ENCODE peak calls at places on chromosome 2, in five cellular contexts. One of them, this sample, is unnamed.

GRCh38 chr2:48607307-48608014 is 10.2 kb upstream of the GTF2A1L start:
- DNase-seq in cardiac fibroblast: peak; percentile 24
- DNase-seq in astrocyte of the cerebellum: no peak
- DNase-seq in choroid plexus epithelial cell: no peak
- DNase-seq in neural progenitor cell: no peak
- DNase-seq in this sample: peak; percentile 20

GRCh38 chr2:177665948-177666347 is 273.4 kb downstream of the AGPS start:
- DNase-seq in astrocyte of the cerebellum: no peak
- DNase-seq in cardiac fibroblast: no peak
- DNase-seq in neural progenitor cell: no peak
- DNase-seq in choroid plexus epithelial cell: no peak
- DNase-seq in this sample: no peak

GRCh38 chr2:239521518-239521815 is 120.6 kb upstream of the HDAC4 start:
- DNase-seq in neural progenitor cell: no peak
- DNase-seq in cardiac fibroblast: no peak
- DNase-seq in astrocyte of the cerebellum: no peak
- DNase-seq in choroid plexus epithelial cell: no peak
- DNase-seq in this sample: no peak

GRCh38 chr2:55620123-55620779 is 2.8 kb upstream of the PPP4R3B start:
- DNase-seq in cardiac fibroblast: peak; percentile 20
- DNase-seq in astrocyte of the cerebellum: no peak
- DNase-seq in choroid plexus epithelial cell: peak; percentile 41
- DNase-seq in neural progenitor cell: peak; percentile 44
- DNase-seq in this sample: no peak

GRCh38 chr2:230691005-230691647 is 21.5 kb upstream of the CAB39 start:
- DNase-seq in cardiac fibroblast: peak; percentile 78
- DNase-seq in choroid plexus epithelial cell: peak; percentile 60
- DNase-seq in neural progenitor cell: no peak
- DNase-seq in astrocyte of the cerebellum: peak; percentile 67
- DNase-seq in this sample: peak; percentile 84

GRCh38 chr2:231604101-231604684 is 11.5 kb downstream of the TEX44 start:
- DNase-seq in choroid plexus epithelial cell: no peak
- DNase-seq in neural progenitor cell: peak; percentile 92
- DNase-seq in cardiac fibroblast: no peak
- DNase-seq in astrocyte of the cerebellum: no peak
- DNase-seq in this sample: no peak

GRCh38 chr2:18123577-18123976 is 245.1 kb downstream of the KCNS3 start:
- DNase-seq in neural progenitor cell: no peak
- DNase-seq in cardiac fibroblast: no peak
- DNase-seq in choroid plexus epithelial cell: no peak
- DNase-seq in astrocyte of the cerebellum: no peak
- DNase-seq in this sample: no peak

GRCh38 chr2:174546519-174547506 is 50.8 kb downstream of the WIPF1 start:
- DNase-seq in astrocyte of the cerebellum: peak; percentile 4
- DNase-seq in neural progenitor cell: peak; percentile 65
- DNase-seq in cardiac fibroblast: peak; percentile 65
- DNase-seq in choroid plexus epithelial cell: peak; percentile 75
- DNase-seq in this sample: no peak

GRCh38 chr2:9909106-9909505 is 42.4 kb upstream of the GRHL1 start:
- DNase-seq in choroid plexus epithelial cell: peak; percentile 29
- DNase-seq in cardiac fibroblast: no peak
- DNase-seq in astrocyte of the cerebellum: no peak
- DNase-seq in neural progenitor cell: no peak
- DNase-seq in this sample: no peak

GRCh38 chr2:109064660-109065306 is 64.2 kb upstream of the SH3RF3 start:
- DNase-seq in neural progenitor cell: no peak
- DNase-seq in choroid plexus epithelial cell: no peak
- DNase-seq in cardiac fibroblast: no peak
- DNase-seq in astrocyte of the cerebellum: no peak
- DNase-seq in this sample: peak; percentile 10
- TF ChIP-seq CTCF in neural progenitor cell: no peak
- TF ChIP-seq CTCF in choroid plexus epithelial cell: no peak
- TF ChIP-seq CTCF in cardiac fibroblast: no peak
- TF ChIP-seq CTCF in astrocyte of the cerebellum: no peak
- TF ChIP-seq CTCF in this sample: no peak

GRCh38 chr2:127658641-127659407 is 12.9 kb downstream of the GPR17 start:
- DNase-seq in astrocyte of the cerebellum: no peak
- DNase-seq in choroid plexus epithelial cell: no peak
- DNase-seq in cardiac fibroblast: no peak
- DNase-seq in neural progenitor cell: no peak
- DNase-seq in this sample: no peak
- H3K4me3 ChIP-seq in astrocyte of the cerebellum: no peak overlapping the region
- H3K4me3 ChIP-seq in choroid plexus epithelial cell: no peak overlapping the region
- H3K4me3 ChIP-seq in cardiac fibroblast: no peak overlapping the region
- H3K4me3 ChIP-seq in neural progenitor cell: no peak overlapping the region
- H3K4me3 ChIP-seq in this sample: no peak overlapping the region

DNA sequence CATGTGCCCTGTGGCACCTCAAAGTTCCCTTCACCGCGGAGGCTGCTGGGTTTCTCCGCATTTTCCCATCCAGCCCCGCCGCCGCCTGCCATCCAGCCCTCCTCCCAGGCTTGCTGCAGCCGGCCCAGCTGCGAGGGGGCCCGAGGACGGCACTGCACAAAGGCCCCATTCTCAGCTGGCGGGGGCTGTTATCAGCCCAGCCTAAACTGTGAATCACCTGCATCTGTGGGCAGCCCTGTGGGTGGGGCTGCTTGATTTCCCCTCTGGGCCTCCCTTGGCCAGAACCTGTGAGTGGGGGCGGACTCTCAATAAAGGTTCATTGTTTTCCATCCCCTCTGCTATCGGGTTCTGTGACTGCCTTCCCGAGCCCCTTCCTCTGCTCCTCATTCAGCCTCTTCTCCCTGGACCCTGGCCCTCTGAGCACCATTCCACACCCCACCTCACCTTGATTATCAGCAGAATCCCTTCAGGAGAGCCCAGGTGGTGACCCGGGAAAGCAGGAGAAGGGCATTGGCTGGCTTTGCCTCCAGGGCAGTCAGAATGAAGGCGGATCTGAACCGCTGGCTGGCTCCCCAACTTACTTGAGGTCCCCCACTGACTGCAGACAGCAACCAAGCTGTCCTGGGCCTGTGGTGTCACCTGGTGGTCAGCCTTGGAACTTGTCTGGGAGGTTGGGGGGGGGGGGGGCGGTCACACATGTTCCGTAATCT is 204.5 kb downstream of the ZFP36L2 start:
- DNase-seq in cardiac fibroblast: no peak
- DNase-seq in choroid plexus epithelial cell: no peak
- DNase-seq in neural progenitor cell: peak; percentile 64
- DNase-seq in astrocyte of the cerebellum: no peak
- DNase-seq in this sample: no peak
- TF ChIP-seq CTCF in cardiac fibroblast: peak; percentile 35
- TF ChIP-seq CTCF in choroid plexus epithelial cell: peak; percentile 45
- TF ChIP-seq CTCF in neural progenitor cell: peak; percentile 63
- TF ChIP-seq CTCF in astrocyte of the cerebellum: peak; percentile 18
- TF ChIP-seq CTCF in this sample: peak; percentile 44

GRCh38 chr2:45260946-45261345 is 251.7 kb upstream of the SIX2 start:
- DNase-seq in neural progenitor cell: no peak
- DNase-seq in cardiac fibroblast: no peak
- DNase-seq in choroid plexus epithelial cell: no peak
- DNase-seq in astrocyte of the cerebellum: no peak
- DNase-seq in this sample: no peak

GRCh38 chr2:45259547-45260160 is 250.4 kb upstream of the SIX2 start:
- DNase-seq in cardiac fibroblast: peak; percentile 24
- DNase-seq in astrocyte of the cerebellum: no peak
- DNase-seq in neural progenitor cell: no peak
- DNase-seq in choroid plexus epithelial cell: no peak
- DNase-seq in this sample: no peak

GRCh38 chr2:45259144-45259543 is 249.9 kb upstream of the SIX2 start:
- DNase-seq in cardiac fibroblast: no peak
- DNase-seq in astrocyte of the cerebellum: no peak
- DNase-seq in neural progenitor cell: no peak
- DNase-seq in choroid plexus epithelial cell: peak; percentile 28
- DNase-seq in this sample: no peak

GRCh38 chr2:45263147-45263546 is 253.9 kb upstream of the SIX2 start:
- DNase-seq in choroid plexus epithelial cell: no peak
- DNase-seq in astrocyte of the cerebellum: no peak
- DNase-seq in cardiac fibroblast: no peak
- DNase-seq in neural progenitor cell: no peak
- DNase-seq in this sample: no peak

DNA sequence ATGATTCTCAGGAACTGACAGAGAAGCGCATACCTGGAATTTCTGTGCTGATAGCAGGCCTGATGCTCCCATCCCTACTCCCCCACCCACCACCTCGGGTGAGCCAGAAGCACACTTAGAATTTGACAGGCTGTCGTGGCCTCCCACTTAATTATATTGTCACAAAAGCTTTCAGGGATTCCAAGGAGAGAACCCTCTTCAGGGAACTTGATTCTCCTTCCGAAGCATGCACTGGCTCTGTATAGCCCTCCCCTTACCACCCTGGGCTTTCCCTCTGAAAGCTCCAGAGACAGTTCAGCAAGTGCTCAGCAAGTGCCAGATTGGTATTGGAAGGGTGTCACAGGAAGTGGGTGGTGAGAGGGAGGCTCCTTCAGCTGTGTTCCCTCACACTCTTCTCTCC is 252.5 kb upstream of the SIX2 start:
- DNase-seq in neural progenitor cell: no peak
- DNase-seq in choroid plexus epithelial cell: no peak
- DNase-seq in cardiac fibroblast: no peak
- DNase-seq in astrocyte of the cerebellum: no peak
- DNase-seq in this sample: no peak
- H3K4me3 ChIP-seq in neural progenitor cell: no peak overlapping the region
- H3K4me3 ChIP-seq in choroid plexus epithelial cell: no peak overlapping the region
- H3K4me3 ChIP-seq in cardiac fibroblast: no peak overlapping the region
- H3K4me3 ChIP-seq in astrocyte of the cerebellum: no peak overlapping the region
- H3K4me3 ChIP-seq in this sample: no peak overlapping the region

DNA sequence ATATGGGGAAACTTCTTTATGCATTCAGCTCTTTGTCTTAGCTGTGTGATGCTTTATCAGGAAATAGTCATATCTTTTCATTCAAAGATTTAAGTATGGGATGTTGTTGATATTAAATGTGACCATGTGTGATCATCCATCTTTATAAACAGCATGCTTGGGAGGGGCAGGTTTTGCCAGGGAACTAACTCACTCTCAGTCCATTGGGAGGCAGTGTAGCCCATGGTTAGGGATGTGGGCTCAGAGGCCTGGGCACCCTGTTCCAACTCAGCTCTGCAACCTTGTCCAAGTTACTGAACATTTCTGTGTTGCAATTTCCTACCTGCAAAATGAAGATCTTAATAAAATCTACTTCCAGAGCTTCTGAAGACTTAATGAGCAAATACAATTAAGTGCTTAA is 92.0 kb upstream of the BCL2L11 start:
- DNase-seq in choroid plexus epithelial cell: peak; percentile 4
- DNase-seq in astrocyte of the cerebellum: no peak
- DNase-seq in neural progenitor cell: no peak
- DNase-seq in cardiac fibroblast: peak; percentile 22
- DNase-seq in this sample: no peak
- TF ChIP-seq CTCF in choroid plexus epithelial cell: peak; percentile 34
- TF ChIP-seq CTCF in astrocyte of the cerebellum: no peak
- TF ChIP-seq CTCF in neural progenitor cell: peak; percentile 29
- TF ChIP-seq CTCF in cardiac fibroblast: no peak
- TF ChIP-seq CTCF in this sample: peak; percentile 68

GRCh38 chr2:167537743-167538142 is 649.5 kb downstream of the XIRP2 start:
- DNase-seq in choroid plexus epithelial cell: no peak
- DNase-seq in astrocyte of the cerebellum: no peak
- DNase-seq in neural progenitor cell: no peak
- DNase-seq in cardiac fibroblast: no peak
- DNase-seq in this sample: no peak

GRCh38 chr2:167548396-167548795 is 660.1 kb downstream of the XIRP2 start:
- DNase-seq in neural progenitor cell: no peak
- DNase-seq in astrocyte of the cerebellum: no peak
- DNase-seq in choroid plexus epithelial cell: no peak
- DNase-seq in cardiac fibroblast: no peak
- DNase-seq in this sample: no peak

GRCh38 chr2:167544602-167545001 is 656.3 kb downstream of the XIRP2 start:
- DNase-seq in neural progenitor cell: no peak
- DNase-seq in choroid plexus epithelial cell: no peak
- DNase-seq in astrocyte of the cerebellum: no peak
- DNase-seq in cardiac fibroblast: no peak
- DNase-seq in this sample: no peak

GRCh38 chr2:167543721-167544120 is 655.4 kb downstream of the XIRP2 start:
- DNase-seq in choroid plexus epithelial cell: no peak
- DNase-seq in astrocyte of the cerebellum: no peak
- DNase-seq in neural progenitor cell: no peak
- DNase-seq in cardiac fibroblast: no peak
- DNase-seq in this sample: no peak
- H3K4me3 ChIP-seq in choroid plexus epithelial cell: no peak overlapping the region
- H3K4me3 ChIP-seq in astrocyte of the cerebellum: no peak overlapping the region
- H3K4me3 ChIP-seq in neural progenitor cell: no peak overlapping the region
- H3K4me3 ChIP-seq in cardiac fibroblast: no peak overlapping the region
- H3K4me3 ChIP-seq in this sample: no peak overlapping the region

GRCh38 chr2:208062113-208062512 is 36.8 kb upstream of the PLEKHM3 start:
- DNase-seq in astrocyte of the cerebellum: no peak
- DNase-seq in cardiac fibroblast: peak; percentile 63
- DNase-seq in choroid plexus epithelial cell: peak; percentile 71
- DNase-seq in neural progenitor cell: peak; percentile 85
- DNase-seq in this sample: no peak
- TF ChIP-seq CTCF in astrocyte of the cerebellum: peak; percentile 18
- TF ChIP-seq CTCF in cardiac fibroblast: peak; percentile 20
- TF ChIP-seq CTCF in choroid plexus epithelial cell: peak; percentile 60
- TF ChIP-seq CTCF in neural progenitor cell: peak; percentile 76
- TF ChIP-seq CTCF in this sample: peak; percentile 62

GRCh38 chr2:109032229-109032800 is 43.3 kb upstream of the EDAR start:
- DNase-seq in choroid plexus epithelial cell: peak; percentile 8
- DNase-seq in astrocyte of the cerebellum: no peak
- DNase-seq in neural progenitor cell: no peak
- DNase-seq in cardiac fibroblast: no peak
- DNase-seq in this sample: no peak
- H3K4me3 ChIP-seq in choroid plexus epithelial cell: peak overlapping the region; percentile 57
- H3K4me3 ChIP-seq in astrocyte of the cerebellum: peak overlapping the region; percentile 43
- H3K4me3 ChIP-seq in neural progenitor cell: peak overlapping the region; percentile 49
- H3K4me3 ChIP-seq in cardiac fibroblast: peak overlapping the region; percentile 39
- H3K4me3 ChIP-seq in this sample: peak overlapping the region; percentile 56

GRCh38 chr2:67828066-67828465 is 234.7 kb downstream of the C1D start:
- DNase-seq in cardiac fibroblast: no peak
- DNase-seq in neural progenitor cell: no peak
- DNase-seq in choroid plexus epithelial cell: no peak
- DNase-seq in astrocyte of the cerebellum: no peak
- DNase-seq in this sample: no peak

GRCh38 chr2:67823726-67824125 is 239.1 kb downstream of the C1D start:
- DNase-seq in choroid plexus epithelial cell: no peak
- DNase-seq in astrocyte of the cerebellum: no peak
- DNase-seq in cardiac fibroblast: no peak
- DNase-seq in neural progenitor cell: no peak
- DNase-seq in this sample: no peak

GRCh38 chr2:67825476-67825875 is 237.3 kb downstream of the C1D start:
- DNase-seq in cardiac fibroblast: peak; percentile 71
- DNase-seq in choroid plexus epithelial cell: peak; percentile 47
- DNase-seq in neural progenitor cell: no peak
- DNase-seq in astrocyte of the cerebellum: no peak
- DNase-seq in this sample: no peak

GRCh38 chr2:67829470-67829869 is 233.3 kb downstream of the C1D start:
- DNase-seq in cardiac fibroblast: no peak
- DNase-seq in neural progenitor cell: no peak
- DNase-seq in choroid plexus epithelial cell: no peak
- DNase-seq in astrocyte of the cerebellum: no peak
- DNase-seq in this sample: no peak

DNA sequence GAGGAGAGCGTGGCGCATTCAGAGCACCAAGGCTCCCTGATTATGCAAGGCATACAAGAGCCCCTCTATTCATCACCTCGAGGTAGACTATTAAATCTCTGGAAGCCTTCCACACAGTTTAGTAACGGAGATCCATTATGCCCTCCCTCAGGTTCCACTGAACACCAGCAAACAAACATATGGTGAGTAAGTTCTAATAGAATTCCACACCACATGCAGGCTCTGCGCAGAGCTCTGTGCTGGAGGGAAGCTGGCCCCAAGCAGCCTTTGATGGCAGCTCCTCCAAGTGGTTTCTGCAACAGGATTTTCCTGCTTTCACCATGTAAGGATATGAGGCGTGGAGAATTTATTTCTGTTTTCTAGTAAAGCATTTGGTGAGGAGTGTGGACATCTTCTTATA is 238.6 kb downstream of the C1D start:
- DNase-seq in choroid plexus epithelial cell: peak; percentile 42
- DNase-seq in cardiac fibroblast: peak; percentile 22
- DNase-seq in neural progenitor cell: no peak
- DNase-seq in astrocyte of the cerebellum: no peak
- DNase-seq in this sample: no peak
- TF ChIP-seq CTCF in choroid plexus epithelial cell: no peak
- TF ChIP-seq CTCF in cardiac fibroblast: no peak
- TF ChIP-seq CTCF in neural progenitor cell: no peak
- TF ChIP-seq CTCF in astrocyte of the cerebellum: peak; percentile 3
- TF ChIP-seq CTCF in this sample: peak; percentile 12